ENCODE peak calls at places on chromosome 6, in six cellular contexts. J is cardiac muscle cell, U is SK-N-SH, W is A549, P is right lobe of liver, S is tibial artery. Q is an unnamed sample.

GRCh38 chr6:84166395-84166794 is 61.0 kb downstream of the CEP162 start:
- DNase-seq in W (no peak), S (no peak), U (no peak), P (no peak), J (no peak), Q (no peak)

GRCh38 chr6:75081920-75082319 is 123.9 kb downstream of the COL12A1 start:
- DNase-seq in J (no peak), U (no peak), S (no peak), P (no peak), W (no peak), Q (no peak)

GRCh38 chr6:149031545-149032317 is 284.9 kb downstream of the UST start:
- DNase-seq in W (peak), U (peak), S (no peak), P (no peak), J (peak), Q (no peak)

GRCh38 chr6:49606696-49607390 is 29.8 kb downstream of the RHAG start:
- DNase-seq in U (peak), P (peak), J (peak), S (no peak), W (peak), Q (peak)

GRCh38 chr6:144416244-144416643 is 131.1 kb downstream of the UTRN start:
- DNase-seq in U (no peak), W (no peak), J (no peak), P (no peak), S (no peak), Q (no peak)

GRCh38 chr6:118524686-118525085 is 23.4 kb upstream of the PLN start:
- DNase-seq in W (no peak), J (no peak), U (no peak), P (no peak), S (no peak), Q (no peak)

GRCh38 chr6:56719310-56719709 is 76.6 kb upstream of the DST start:
- DNase-seq in S (no peak), U (no peak), W (no peak), J (no peak), P (no peak), Q (no peak)

GRCh38 chr6:43334466-43335095 is 26.0 kb upstream of the CRIP3 start:
- DNase-seq in W (peak), U (peak), S (no peak), P (no peak), J (peak), Q (peak)

GRCh38 chr6:149755300-149756260 is 6.0 kb downstream of the PCMT1 start:
- DNase-seq in P (peak), U (no peak), J (no peak), S (no peak), W (no peak), Q (no peak)

GRCh38 chr6:90429713-90430112 is 133.1 kb upstream of the BACH2 start:
- DNase-seq in W (no peak), S (no peak), U (no peak), J (peak), P (no peak), Q (no peak)

GRCh38 chr6:133774356-133774755 is 114.6 kb upstream of the TCF21 start:
- DNase-seq in U (no peak), S (no peak), W (no peak), P (no peak), J (peak), Q (no peak)

GRCh38 chr6:135166515-135166914 is 14.6 kb upstream of the MYB start:
- DNase-seq in U (no peak), W (no peak), P (no peak), J (no peak), S (no peak), Q (no peak)

GRCh38 chr6:66866801-66867200 is 1159.8 kb upstream of the EYS start:
- DNase-seq in J (no peak), S (no peak), W (no peak), U (no peak), P (no peak), Q (no peak)

GRCh38 chr6:136510299-136510698 is 39.9 kb downstream of the MAP7 start:
- DNase-seq in S (no peak), J (no peak), W (no peak), P (no peak), U (no peak), Q (no peak)

GRCh38 chr6:105794263-105794662 is 291.9 kb upstream of the PRDM1 start:
- DNase-seq in P (peak), U (no peak), S (peak), W (peak), J (no peak), Q (no peak)

GRCh38 chr6:45677381-45677992 is 299.8 kb upstream of the SUPT3H start:
- DNase-seq in W (no peak), S (peak), J (peak), P (no peak), U (no peak), Q (no peak)

GRCh38 chr6:36886948-36887347 is 1.2 kb downstream of the C6orf89 start:
- DNase-seq in U (no peak), J (no peak), W (no peak), P (no peak), S (no peak), Q (no peak)

GRCh38 chr6:89763550-89763949 is 56.0 kb downstream of the MDN1 start:
- DNase-seq in W (no peak), J (peak), U (no peak), P (no peak), S (no peak), Q (no peak)

GRCh38 chr6:17413313-17413750 is 19.9 kb downstream of the CAP2 start:
- DNase-seq in U (no peak), S (no peak), J (peak), P (no peak), W (no peak), Q (no peak)

GRCh38 chr6:38586992-38587391 is 52.7 kb downstream of the BTBD9 start:
- DNase-seq in W (no peak), S (no peak), J (no peak), P (no peak), U (no peak), Q (no peak)

GRCh38 chr6:129923520-129923919 is 62.4 kb upstream of the TMEM244 start:
- DNase-seq in J (peak), W (no peak), P (no peak), U (no peak), S (no peak), Q (peak)

GRCh38 chr6:26576929-26577719 is 19.6 kb upstream of the ABT1 start:
- DNase-seq in W (no peak), S (no peak), U (no peak), P (no peak), J (peak), Q (no peak)

GRCh38 chr6:87184762-87185250 is 29.4 kb downstream of the ZNF292 start:
- DNase-seq in U (no peak), P (no peak), J (no peak), S (no peak), W (no peak), Q (no peak)

GRCh38 chr6:125888989-125889656 is 67.4 kb upstream of the HINT3 start:
- DNase-seq in P (no peak), U (no peak), J (peak), W (no peak), S (no peak), Q (no peak)

GRCh38 chr6:31776961-31777666 is at the start of gene VWA7:
- DNase-seq in P (peak), J (peak), S (no peak), W (peak), U (peak), Q (no peak)

GRCh38 chr6:169236545-169236944 is 17.1 kb downstream of the THBS2 start:
- DNase-seq in P (peak), U (no peak), J (no peak), W (no peak), S (no peak), Q (no peak)

GRCh38 chr6:15244605-15245360 is 1.1 kb upstream of the JARID2 start:
- DNase-seq in P (peak), S (peak), W (peak), U (no peak), J (peak), Q (no peak)

GRCh38 chr6:10534418-10534760 is 13.2 kb downstream of the GCNT2 start:
- DNase-seq in S (no peak), U (no peak), W (no peak), P (no peak), J (no peak), Q (no peak)

GRCh38 chr6:100617633-100618348 is 153.1 kb upstream of the SIM1 start:
- DNase-seq in J (no peak), P (no peak), U (no peak), S (no peak), W (no peak), Q (peak)

GRCh38 chr6:137652961-137653697 is 158.9 kb upstream of the OLIG3 start:
- DNase-seq in S (no peak), U (no peak), W (no peak), P (no peak), J (no peak), Q (no peak)

GRCh38 chr6:389622-390021 is 1.9 kb upstream of the IRF4 start:
- DNase-seq in W (no peak), J (no peak), S (no peak), U (no peak), P (no peak), Q (no peak)

GRCh38 chr6:8705435-8706020 is 270.2 kb upstream of the SLC35B3 start:
- DNase-seq in S (no peak), U (no peak), J (no peak), P (no peak), W (no peak), Q (no peak)

GRCh38 chr6:165008971-165009370 is 300.4 kb downstream of the C6orf118 start:
- DNase-seq in W (no peak), U (no peak), P (no peak), J (no peak), S (no peak), Q (no peak)

GRCh38 chr6:136201735-136202134 is 48.4 kb downstream of the MTFR2 start:
- DNase-seq in U (no peak), W (no peak), J (peak), P (no peak), S (no peak), Q (no peak)

GRCh38 chr6:40791004-40791403 is 203.8 kb upstream of the LRFN2 start:
- DNase-seq in P (no peak), S (no peak), W (no peak), U (no peak), J (no peak), Q (no peak)

GRCh38 chr6:166775180-166775922 is 148.3 kb upstream of the RPS6KA2 start:
- DNase-seq in S (peak), U (peak), W (peak), P (no peak), J (peak), Q (peak)
- TF ChIP-seq CTCF in S (peak), U (peak), W (peak), P (peak), J (peak), Q (peak)

GRCh38 chr6:151285121-151285520 is 45.4 kb downstream of the AKAP12 start:
- DNase-seq in S (no peak), W (no peak), U (no peak), J (peak), P (no peak), Q (peak)

GRCh38 chr6:151284431-151285060 is 44.8 kb downstream of the AKAP12 start:
- DNase-seq in U (no peak), J (no peak), W (no peak), S (no peak), P (no peak), Q (no peak)

GRCh38 chr6:151284012-151284411 is 44.2 kb downstream of the AKAP12 start:
- DNase-seq in S (no peak), P (no peak), U (no peak), W (no peak), J (no peak), Q (no peak)

GRCh38 chr6:151288711-151289398 is 49.1 kb downstream of the AKAP12 start:
- DNase-seq in S (no peak), U (peak), W (no peak), P (no peak), J (no peak), Q (no peak)

DNA sequence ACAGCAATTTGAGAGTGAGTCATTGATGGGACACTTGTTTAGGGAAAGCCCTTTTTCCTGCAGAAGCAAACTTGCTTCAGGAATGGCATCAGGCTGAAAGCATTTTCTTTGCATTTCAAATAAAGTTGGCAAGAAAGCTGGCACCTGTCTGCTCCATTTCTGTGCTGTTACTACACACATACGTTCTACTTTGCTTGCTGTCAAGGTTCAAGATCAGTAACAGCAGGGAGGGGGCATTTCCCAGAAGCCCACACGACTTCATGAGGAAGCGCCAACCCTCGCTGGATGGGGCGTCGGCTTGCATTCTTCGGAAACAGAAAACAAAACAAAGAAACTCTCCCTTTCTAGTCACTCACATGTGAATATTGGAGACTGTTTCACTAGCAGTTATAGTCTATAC is 46.4 kb downstream of the AKAP12 start:
- DNase-seq in U (no peak), P (no peak), W (no peak), J (no peak), S (no peak), Q (no peak)
- H3K4me3 ChIP-seq in U (no peak), P (no peak), W (no peak), J (no peak), S (no peak), Q (no peak)

GRCh38 chr6:155599571-155599970 is 143.9 kb upstream of the NOX3 start:
- DNase-seq in P (no peak), S (no peak), W (no peak), U (no peak), J (no peak), Q (no peak)
- TF ChIP-seq CTCF in P (no peak), S (no peak), W (no peak), U (no peak), J (no peak), Q (no peak)

GRCh38 chr6:99426454-99426762 is 1.3 kb upstream of the PNISR start:
- DNase-seq in W (no peak), S (no peak), J (peak), P (no peak), U (no peak), Q (no peak)
- H3K4me3 ChIP-seq in W (peak), S (peak), J (peak), P (peak), U (peak), Q (peak)

GRCh38 chr6:2871102-2871501 is 29.4 kb upstream of the SERPINB1 start:
- DNase-seq in W (no peak), S (no peak), P (no peak), J (no peak), U (no peak), Q (no peak)

GRCh38 chr6:2871922-2872321 is 30.3 kb upstream of the SERPINB1 start:
- DNase-seq in W (no peak), J (no peak), U (no peak), P (no peak), S (no peak), Q (no peak)

GRCh38 chr6:2870046-2870636 is 28.5 kb upstream of the SERPINB1 start:
- DNase-seq in U (no peak), W (no peak), P (no peak), S (no peak), J (no peak), Q (no peak)

GRCh38 chr6:2866183-2866846 is 24.7 kb upstream of the SERPINB1 start:
- DNase-seq in S (no peak), U (no peak), J (no peak), W (no peak), P (no peak), Q (no peak)

DNA sequence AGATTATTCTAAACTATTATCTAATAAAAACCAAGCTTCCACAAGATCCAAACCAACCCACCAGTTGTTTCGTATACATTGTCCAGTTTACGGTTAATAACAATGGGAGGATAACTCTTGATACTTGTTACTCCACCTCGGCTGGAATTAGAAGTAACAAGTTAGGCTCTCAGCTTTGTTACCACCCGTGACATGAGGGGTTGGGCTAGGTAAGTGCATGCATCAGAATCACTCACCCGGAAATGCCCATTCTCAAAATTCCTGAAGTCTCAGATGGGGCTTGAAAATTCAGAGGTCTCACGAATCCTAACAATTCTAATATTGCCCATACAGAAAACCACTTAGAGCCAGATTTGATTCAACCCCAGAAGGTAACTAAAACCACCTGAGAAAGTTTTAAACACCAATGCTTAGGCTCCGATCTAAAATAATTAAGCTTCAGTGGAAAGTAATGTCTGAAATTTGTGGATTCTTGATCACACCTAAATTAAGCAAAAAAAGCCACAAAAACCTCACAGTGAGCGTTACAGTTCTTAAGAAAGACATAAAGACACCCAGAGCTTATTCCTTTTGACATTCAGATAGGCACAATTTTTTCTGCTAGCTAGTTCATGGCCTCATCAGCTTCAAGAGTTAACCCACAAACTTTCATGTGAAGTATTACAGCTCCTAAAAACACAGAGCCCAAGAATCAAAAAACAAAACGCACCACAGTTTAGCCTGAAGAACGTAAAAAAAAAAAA is 27.1 kb upstream of the SERPINB1 start:
- DNase-seq in U (no peak), S (no peak), J (no peak), P (no peak), W (no peak), Q (no peak)
- TF ChIP-seq CTCF in U (no peak), S (no peak), J (no peak), P (no peak), W (no peak), Q (no peak)